ENCODE peak calls at places on chromosomes 2 and 18, in ten cellular contexts. X is Caco-2; T is naive thymus-derived CD4-positive, alpha-beta T cell; N is RWPE2; A is fibroblast of the aortic adventitia; W is skeletal muscle cell; C is A549; K is AG09309; G is foreskin fibroblast; Z is heart right ventricle. J is an unnamed sample.

GRCh38 chr18:47968721-47969120 is 38.3 kb upstream of the SMAD2 start:
- DNase-seq in X (no peak), T (no peak), N (no peak), A (peak; percentile 28), W (no peak), C (peak; percentile 22), K (no peak), G (no peak), Z (no peak), J (no peak)

GRCh38 chr18:39453356-39453755 is 1887.8 kb upstream of the CELF4 start:
- DNase-seq in X (no peak), T (no peak), N (no peak), A (no peak), W (no peak), C (no peak), K (no peak), G (no peak), Z (no peak), J (no peak)

GRCh38 chr18:60053747-60054304 is 154.0 kb downstream of the PMAIP1 start:
- DNase-seq in X (peak; percentile 48), T (no peak), N (peak; percentile 88), A (peak; percentile 94), W (peak; percentile 81), C (peak; percentile 72), K (peak; percentile 72), G (peak; percentile 94), Z (no peak), J (no peak)

GRCh38 chr2:119212139-119212800 is 11.4 kb upstream of the STEAP3 start:
- DNase-seq in X (no peak), T (no peak), N (no peak), A (no peak), W (no peak), C (no peak), K (no peak), G (no peak), Z (no peak), J (peak; percentile 44)

GRCh38 chr2:133848111-133848649 is 279.9 kb upstream of the NCKAP5 start:
- DNase-seq in X (no peak), T (no peak), N (no peak), A (no peak), W (no peak), C (no peak), K (no peak), G (no peak), Z (no peak), J (no peak)

GRCh38 chr2:232974431-232974830 is 38.6 kb downstream of the NGEF start:
- DNase-seq in X (no peak), T (no peak), N (no peak), A (no peak), W (no peak), C (no peak), K (no peak), G (no peak), Z (no peak), J (no peak)

GRCh38 chr2:181320638-181321037 is 136.5 kb upstream of the ITGA4 start:
- DNase-seq in X (no peak), T (no peak), N (no peak), A (no peak), W (no peak), C (no peak), K (no peak), G (no peak), Z (no peak), J (no peak)

GRCh38 chr18:74073957-74074356 is 73.7 kb downstream of the FBXO15 start:
- DNase-seq in X (no peak), T (no peak), N (no peak), A (no peak), W (no peak), C (no peak), K (no peak), G (no peak), Z (no peak), J (no peak)

GRCh38 chr2:207505728-207506127 is 24.0 kb upstream of the CREB1 start:
- DNase-seq in X (no peak), T (no peak), N (peak; percentile 78), A (peak; percentile 89), W (peak; percentile 64), C (peak; percentile 49), K (peak; percentile 63), G (peak; percentile 66), Z (no peak), J (no peak)

GRCh38 chr2:11778923-11779757 is 32.7 kb downstream of the LPIN1 start:
- DNase-seq in X (peak; percentile 72), T (peak; percentile 66), N (no peak), A (peak; percentile 62), W (no peak), C (peak; percentile 92), K (no peak), G (peak; percentile 59), Z (peak; percentile 85), J (peak; percentile 88)

GRCh38 chr2:177190941-177191340 is 21.7 kb upstream of the HNRNPA3 start:
- DNase-seq in X (no peak), T (no peak), N (no peak), A (no peak), W (no peak), C (no peak), K (no peak), G (no peak), Z (no peak), J (no peak)

GRCh38 chr2:45027051-45027450 is 17.8 kb upstream of the SIX2 start:
- DNase-seq in X (no peak), T (no peak), N (no peak), A (no peak), W (no peak), C (no peak), K (no peak), G (no peak), Z (no peak), J (no peak)

DNA sequence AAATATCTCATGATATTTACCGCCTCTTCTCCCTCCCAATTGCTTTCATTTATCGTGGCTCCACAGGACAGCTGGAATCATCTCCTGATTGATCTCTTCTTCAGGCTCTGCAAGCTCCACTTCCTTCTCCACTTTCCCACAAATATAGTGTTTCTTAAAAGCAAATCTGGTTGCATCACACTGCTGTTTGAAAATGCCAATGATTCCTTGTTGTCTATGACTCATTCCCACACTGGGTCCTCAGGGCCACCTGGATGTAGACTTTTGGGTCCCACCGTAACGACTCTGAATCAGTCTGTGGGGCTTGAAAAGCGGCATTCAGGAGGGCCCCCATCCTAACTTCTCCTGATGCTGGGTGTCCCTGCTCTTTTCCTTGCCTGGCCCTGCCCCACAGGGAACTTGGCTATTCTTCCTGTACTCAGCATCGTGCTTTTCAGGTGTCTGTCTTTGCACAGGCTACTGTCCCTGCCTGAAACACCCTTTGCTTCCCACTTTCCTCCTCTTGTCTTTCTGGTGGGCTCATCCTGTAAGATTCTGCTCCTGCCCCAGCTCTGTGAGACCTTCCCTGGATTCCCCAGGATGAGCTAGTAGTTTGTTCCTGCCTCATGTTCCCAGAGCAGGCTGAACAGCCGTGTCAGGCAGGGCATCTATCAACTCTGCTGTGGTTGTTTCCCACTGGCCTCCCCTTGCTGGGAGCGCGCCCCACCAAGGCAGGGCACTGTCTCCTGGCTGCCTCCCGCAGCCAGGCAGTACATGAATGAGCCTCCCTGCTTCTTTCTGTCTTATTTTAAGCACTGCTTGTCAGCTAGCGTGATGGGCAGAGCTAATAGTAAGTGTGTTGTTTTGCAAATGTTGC is 111.9 kb downstream of the KCTD1 start:
- DNase-seq in X (no peak), T (no peak), N (no peak), A (peak; percentile 75), W (peak; percentile 85), C (peak; percentile 52), K (peak; percentile 66), G (peak; percentile 52), Z (no peak), J (no peak)
- H3K4me3 ChIP-seq in X (no peak overlapping the region), T (no peak overlapping the region), N (no peak overlapping the region), A (no peak overlapping the region), W (no peak overlapping the region), C (peak overlapping the region; percentile 27), K (no peak overlapping the region), G (no peak overlapping the region), Z (no peak overlapping the region), J (no peak overlapping the region)

GRCh38 chr18:62982600-62983251 is 267.4 kb downstream of the PHLPP1 start:
- DNase-seq in X (no peak), T (peak; percentile 29), N (no peak), A (peak; percentile 80), W (no peak), C (peak; percentile 27), K (peak; percentile 5), G (peak; percentile 41), Z (no peak), J (peak; percentile 66)
- H3K4me3 ChIP-seq in X (no peak overlapping the region), T (peak overlapping the region; percentile 11), N (no peak overlapping the region), A (peak overlapping the region; percentile 67), W (peak overlapping the region; percentile 25), C (no peak overlapping the region), K (no peak overlapping the region), G (peak overlapping the region; percentile 21), Z (peak overlapping the region; percentile 41), J (peak overlapping the region; percentile 4)

DNA sequence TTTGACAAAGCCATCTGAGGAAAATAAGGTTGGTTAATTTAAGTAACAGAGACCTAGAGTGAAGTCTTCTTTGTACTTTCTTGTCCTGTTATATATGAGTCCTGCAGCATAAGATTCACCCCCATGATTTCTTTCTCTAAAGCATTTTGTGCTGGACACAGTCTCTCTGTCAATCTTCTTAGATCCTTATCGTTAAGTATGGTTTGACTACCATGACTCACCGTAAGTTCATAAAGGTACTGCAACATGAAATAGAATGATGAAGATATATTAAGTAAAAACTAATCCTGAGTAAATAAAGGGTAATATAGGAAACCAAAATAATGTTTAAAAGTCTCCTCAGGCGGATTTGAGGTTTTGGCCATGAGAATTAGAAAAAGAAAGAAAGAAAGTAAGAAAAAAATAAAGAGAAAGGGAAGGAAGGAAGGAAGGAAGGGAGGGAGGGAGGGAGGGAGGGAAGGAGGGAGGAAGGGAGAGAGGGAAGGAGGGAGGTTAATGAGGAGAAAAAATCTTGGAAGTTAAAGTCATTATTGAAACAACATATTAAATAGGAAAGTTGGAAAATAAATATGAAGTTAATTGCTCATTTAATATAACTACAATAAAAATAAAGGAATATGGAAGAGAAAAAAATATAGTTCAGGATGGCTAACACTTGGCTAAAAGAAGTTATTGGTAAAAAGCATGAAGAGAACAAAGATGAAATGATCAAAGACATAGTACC is 980.3 kb upstream of the CDH2 start:
- DNase-seq in X (no peak), T (no peak), N (no peak), A (no peak), W (no peak), C (no peak), K (no peak), G (no peak), Z (no peak), J (no peak)
- H3K4me3 ChIP-seq in X (no peak overlapping the region), T (no peak overlapping the region), N (peak overlapping the region; percentile 28), A (no peak overlapping the region), W (no peak overlapping the region), C (no peak overlapping the region), K (no peak overlapping the region), G (no peak overlapping the region), Z (no peak overlapping the region), J (no peak overlapping the region)

DNA sequence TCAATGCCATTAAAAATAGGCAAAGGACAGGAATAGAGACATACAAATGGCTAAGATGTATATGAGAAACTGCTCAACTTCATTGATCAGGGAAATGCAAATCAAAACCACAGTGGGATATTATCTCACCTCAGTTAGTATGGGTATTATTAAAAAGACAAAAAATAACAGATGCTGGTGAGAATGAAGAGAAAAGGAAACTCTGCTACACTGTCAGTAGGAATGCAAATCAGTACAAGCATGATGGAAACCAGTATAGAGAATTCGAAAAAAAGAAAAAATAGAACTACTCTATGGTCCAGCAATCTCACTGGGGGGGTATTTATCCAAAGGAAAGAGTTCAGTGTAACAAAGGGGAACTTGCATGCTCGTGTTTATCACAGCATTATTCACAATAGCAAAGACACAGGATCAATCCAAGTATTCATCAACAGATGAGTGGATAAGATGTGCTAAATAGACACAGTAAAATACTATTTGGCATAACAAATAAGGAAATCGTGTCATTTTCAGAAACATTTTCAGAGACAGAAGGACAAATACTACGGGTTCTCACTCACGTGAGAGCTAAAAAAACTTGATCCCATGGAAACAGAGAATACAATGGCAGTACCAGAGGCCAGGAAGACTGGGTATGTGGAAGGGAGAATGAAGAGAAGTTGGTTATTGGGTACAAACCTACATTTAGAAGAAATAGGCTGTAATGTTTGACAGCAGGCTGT is 60.6 kb downstream of the CCDC74A start:
- DNase-seq in X (no peak), T (no peak), N (no peak), A (no peak), W (no peak), C (no peak), K (no peak), G (no peak), Z (no peak), J (no peak)
- H3K4me3 ChIP-seq in X (no peak overlapping the region), T (no peak overlapping the region), N (no peak overlapping the region), A (no peak overlapping the region), W (no peak overlapping the region), C (no peak overlapping the region), K (no peak overlapping the region), G (no peak overlapping the region), Z (no peak overlapping the region), J (no peak overlapping the region)